ENCODE peak calls at places on chromosomes 16 and 17, in eight cellular contexts. Y, R, U, B, D, J, W and Q are unnamed samples.

GRCh38 chr16:8567355-8568230 is 22.7 kb downstream of the TMEM114 start:
- DNase-seq in Y (peak), R (peak), U (peak), B (peak), D (peak), J (peak), W (peak), Q (peak)

GRCh38 chr17:38868968-38869646 is 751 bp upstream of the LASP1 start:
- DNase-seq in Y (peak), R (peak), U (peak), B (peak), D (peak), J (peak), W (peak), Q (peak)

GRCh38 chr17:59812139-59812538 is 80.6 kb downstream of the TUBD1 start:
- DNase-seq in Y (no peak), R (no peak), U (no peak), B (no peak), D (no peak), J (peak), W (no peak), Q (no peak)

GRCh38 chr17:35889241-35889640 is 9.1 kb upstream of the CCL5 start:
- DNase-seq in Y (no peak), R (no peak), U (no peak), B (no peak), D (no peak), J (no peak), W (no peak), Q (no peak)

GRCh38 chr17:58328195-58329034 is at the start of gene TSPOAP1:
- DNase-seq in Y (no peak), R (no peak), U (peak), B (peak), D (no peak), J (peak), W (no peak), Q (no peak)

GRCh38 chr17:21460358-21460757 is 84.2 kb downstream of the KCNJ12 start:
- DNase-seq in Y (no peak), R (no peak), U (no peak), B (no peak), D (no peak), J (no peak), W (no peak), Q (no peak)

GRCh38 chr17:9054146-9054545 is 32.8 kb downstream of the NTN1 start:
- DNase-seq in Y (no peak), R (no peak), U (no peak), B (no peak), D (no peak), J (no peak), W (no peak), Q (no peak)

GRCh38 chr17:80663783-80664206 is 119.2 kb downstream of the RPTOR start:
- DNase-seq in Y (no peak), R (no peak), U (no peak), B (peak), D (no peak), J (no peak), W (no peak), Q (no peak)

GRCh38 chr16:2467301-2468141 is 3.6 kb upstream of the NTN3 start:
- DNase-seq in Y (peak), R (peak), U (peak), B (no peak), D (peak), J (peak), W (peak), Q (no peak)

GRCh38 chr17:19940722-19941464 is 36.7 kb downstream of the AKAP10 start:
- DNase-seq in Y (peak), R (no peak), U (no peak), B (no peak), D (no peak), J (no peak), W (no peak), Q (no peak)

GRCh38 chr17:41048441-41048840 is 1.3 kb upstream of the KRTAP2-1 start:
- DNase-seq in Y (peak), R (no peak), U (no peak), B (no peak), D (no peak), J (no peak), W (no peak), Q (no peak)

GRCh38 chr16:67647111-67647651 is 2.2 kb downstream of the CARMIL2 start:
- DNase-seq in Y (peak), R (no peak), U (no peak), B (no peak), D (no peak), J (no peak), W (no peak), Q (no peak)

GRCh38 chr17:55577687-55578086 is 66.4 kb upstream of the SMIM36 start:
- DNase-seq in Y (no peak), R (no peak), U (peak), B (peak), D (no peak), J (peak), W (no peak), Q (peak)

DNA sequence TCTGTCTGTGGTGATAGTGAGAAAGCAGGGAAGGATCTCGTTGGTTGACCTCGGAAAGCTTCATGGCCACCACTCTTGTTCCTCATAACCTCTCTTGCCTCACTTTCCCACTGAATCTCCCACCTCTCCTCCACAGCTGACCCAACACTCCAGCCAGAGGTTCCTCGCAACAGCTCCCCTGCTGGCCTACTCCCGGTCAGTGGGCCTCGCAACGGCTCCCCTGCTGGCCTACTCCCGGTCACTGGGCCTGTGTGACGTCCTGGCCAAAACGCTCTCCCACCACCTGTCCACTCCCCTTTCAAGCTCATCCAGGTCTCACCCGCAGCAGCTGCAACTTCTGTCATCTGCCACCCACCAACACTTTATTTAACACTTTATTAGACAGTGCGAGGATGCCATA is 149.1 kb downstream of the VPS53 start:
- DNase-seq in Y (no peak), R (no peak), U (no peak), B (no peak), D (no peak), J (no peak), W (peak), Q (no peak)
- TF ChIP-seq CTCF in Y (peak), R (no peak), U (no peak), B (no peak), D (peak), J (no peak), W (no peak), Q (peak)

GRCh38 chr17:78892062-78892456 is 10.9 kb downstream of the CEP295NL start:
- DNase-seq in Y (no peak), R (no peak), U (no peak), B (no peak), D (no peak), J (no peak), W (no peak), Q (no peak)

GRCh38 chr17:78895322-78895721 is 7.7 kb downstream of the CEP295NL start:
- DNase-seq in Y (no peak), R (no peak), U (no peak), B (no peak), D (no peak), J (no peak), W (no peak), Q (no peak)

GRCh38 chr17:78892936-78893379 is 10.0 kb downstream of the CEP295NL start:
- DNase-seq in Y (no peak), R (no peak), U (no peak), B (no peak), D (no peak), J (no peak), W (no peak), Q (no peak)

GRCh38 chr17:78892520-78892919 is 10.5 kb downstream of the CEP295NL start:
- DNase-seq in Y (no peak), R (no peak), U (no peak), B (no peak), D (no peak), J (no peak), W (no peak), Q (no peak)

GRCh38 chr17:78893684-78894083 is 9.3 kb downstream of the CEP295NL start:
- DNase-seq in Y (no peak), R (no peak), U (no peak), B (no peak), D (no peak), J (no peak), W (no peak), Q (no peak)
- TF ChIP-seq CTCF in Y (no peak), R (no peak), U (no peak), B (no peak), D (no peak), J (no peak), W (no peak), Q (no peak)

DNA sequence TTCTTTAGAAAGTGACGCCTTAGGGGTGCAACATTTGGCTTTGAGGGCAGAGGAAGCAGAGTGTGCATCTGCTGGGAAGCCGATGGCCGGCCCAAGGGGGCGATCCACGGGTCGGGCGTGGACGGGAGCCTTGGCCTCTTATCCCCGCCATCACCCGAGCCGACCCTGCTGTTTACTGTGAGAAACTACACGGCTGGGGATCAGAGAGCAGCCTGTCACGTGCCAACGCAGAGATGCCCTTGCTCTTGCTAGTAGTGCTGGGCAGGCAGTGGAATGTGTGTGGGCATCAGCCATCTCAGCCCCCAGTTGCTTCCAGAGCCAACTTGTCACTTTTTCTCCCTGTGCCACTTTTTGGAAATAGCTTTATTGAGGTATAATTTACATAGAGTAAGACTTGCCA is 26.7 kb upstream of the ITGB4 start:
- DNase-seq in Y (no peak), R (no peak), U (no peak), B (no peak), D (no peak), J (no peak), W (no peak), Q (no peak)
- TF ChIP-seq CTCF in Y (no peak), R (no peak), U (no peak), B (no peak), D (no peak), J (no peak), W (no peak), Q (no peak)

DNA sequence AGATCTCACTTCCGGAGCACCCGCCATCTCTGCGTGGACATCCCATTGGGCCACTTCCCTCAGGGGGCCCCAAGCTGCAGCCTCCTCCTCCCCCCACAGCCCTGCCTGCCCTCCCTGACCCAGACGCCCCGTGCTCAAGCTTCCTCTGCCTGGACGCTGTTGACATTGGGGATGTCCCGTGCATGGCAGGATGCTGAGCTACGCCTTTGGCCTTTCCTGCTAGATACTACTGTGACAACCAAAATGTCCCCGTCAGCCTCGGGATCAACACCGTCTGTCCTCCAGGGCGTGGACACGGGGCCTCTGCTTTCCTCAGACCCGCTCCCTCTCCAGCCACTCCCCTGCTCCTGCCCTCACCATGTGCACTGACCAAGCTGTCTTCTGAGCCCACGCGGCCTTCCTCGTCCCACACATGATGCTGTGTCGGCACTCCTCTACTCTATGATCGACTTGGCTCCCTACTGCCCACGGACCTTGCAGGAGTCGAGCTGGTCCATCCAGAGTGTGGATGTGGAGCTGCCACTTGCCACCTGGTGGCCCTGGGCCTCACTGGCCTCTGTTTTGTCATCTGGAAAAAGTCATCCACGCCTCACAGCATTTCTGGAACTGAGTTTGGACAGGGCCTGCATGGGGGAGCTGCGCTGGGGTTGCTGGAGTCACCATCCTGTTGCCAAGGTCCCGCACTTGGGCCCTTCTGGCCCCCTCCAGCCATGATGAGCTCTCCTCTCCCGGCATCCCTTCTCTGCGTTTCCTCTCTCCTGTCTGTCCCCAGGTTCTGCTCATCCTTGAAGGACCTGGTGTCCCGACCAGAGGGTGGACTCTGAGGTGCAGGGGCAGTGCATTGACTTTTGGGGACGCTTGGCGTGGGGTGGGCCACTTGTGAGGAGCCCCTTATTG is 221.7 kb upstream of the CIBAR2 start:
- DNase-seq in Y (no peak), R (no peak), U (no peak), B (no peak), D (no peak), J (no peak), W (no peak), Q (no peak)
- TF ChIP-seq CTCF in Y (no peak), R (no peak), U (no peak), B (no peak), D (no peak), J (no peak), W (no peak), Q (peak)

GRCh38 chr16:24953721-24954120 is 61.4 kb downstream of the ARHGAP17 start:
- DNase-seq in Y (no peak), R (no peak), U (no peak), B (no peak), D (no peak), J (no peak), W (no peak), Q (no peak)

GRCh38 chr16:24950275-24950674 is 64.9 kb downstream of the ARHGAP17 start:
- DNase-seq in Y (no peak), R (no peak), U (no peak), B (no peak), D (no peak), J (no peak), W (no peak), Q (peak)

GRCh38 chr16:24957887-24958286 is 57.3 kb downstream of the ARHGAP17 start:
- DNase-seq in Y (no peak), R (no peak), U (no peak), B (no peak), D (no peak), J (no peak), W (no peak), Q (no peak)

GRCh38 chr16:24954137-24954536 is 61.0 kb downstream of the ARHGAP17 start:
- DNase-seq in Y (no peak), R (no peak), U (no peak), B (no peak), D (no peak), J (no peak), W (no peak), Q (no peak)

GRCh38 chr16:24955975-24956731 is 59.0 kb downstream of the ARHGAP17 start:
- DNase-seq in Y (no peak), R (no peak), U (no peak), B (no peak), D (no peak), J (no peak), W (no peak), Q (no peak)
- TF ChIP-seq CTCF in Y (no peak), R (no peak), U (no peak), B (no peak), D (no peak), J (peak), W (no peak), Q (no peak)

DNA sequence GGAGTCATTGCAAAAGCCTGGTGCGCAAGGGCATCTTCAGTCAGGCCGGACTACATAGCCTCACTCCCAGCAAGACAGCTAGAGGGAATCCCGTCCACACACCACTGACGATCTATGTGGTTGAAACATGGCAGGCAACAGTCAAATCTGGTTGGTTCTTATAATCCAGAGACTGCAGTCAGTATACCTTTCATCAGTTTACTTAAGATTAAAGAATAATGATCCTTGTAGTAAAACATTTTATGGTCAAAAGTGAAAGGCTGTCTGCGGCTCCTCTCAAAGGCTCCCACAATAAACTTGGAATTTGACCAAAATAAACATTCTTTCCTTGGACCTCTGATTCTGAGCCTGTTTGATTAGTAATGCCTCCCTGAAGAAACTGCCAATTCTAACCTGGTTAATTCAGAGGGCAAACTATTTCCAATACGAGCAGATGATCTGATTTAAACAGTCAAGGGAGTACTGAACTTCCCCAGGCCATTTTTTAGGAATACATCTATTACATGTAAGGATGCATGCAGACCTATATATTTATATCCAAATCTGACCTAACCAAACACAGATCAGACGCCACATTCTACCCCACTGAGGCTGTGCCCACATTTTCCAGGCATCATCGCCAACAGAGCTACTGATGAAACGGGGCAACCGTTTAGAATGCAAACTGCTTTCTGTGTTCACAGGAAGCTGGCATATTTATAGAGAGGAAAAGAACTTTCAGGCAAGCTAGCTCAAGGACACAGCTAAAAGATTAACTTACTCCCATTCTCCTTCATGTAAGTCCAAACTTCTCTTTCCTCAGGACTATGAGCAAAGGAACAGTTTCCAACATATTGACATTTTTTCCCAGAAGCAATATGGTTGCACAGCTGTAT is 15.3 kb upstream of the TXNDC11 start:
- DNase-seq in Y (peak), R (no peak), U (no peak), B (no peak), D (peak), J (no peak), W (no peak), Q (peak)
- TF ChIP-seq CTCF in Y (no peak), R (no peak), U (no peak), B (no peak), D (no peak), J (no peak), W (no peak), Q (no peak)